ENCODE peak calls at places on chromosomes 1 and 21, in seven cellular contexts. One of them, this sample, is unnamed.

GRCh38 chr1:165364432-165365133 is 8.1 kb upstream of the LMX1A start:
- DNase-seq in GM18507: no peak
- DNase-seq in GM06990: no peak
- DNase-seq in stimulated activated CD8-positive, alpha-beta memory T cell treated with anti-CD3 and anti-CD28 coated beads, Interleukin-7, amount 100 ng/mL, for 1 hour: no peak
- DNase-seq in GM19239: no peak
- DNase-seq in H54: no peak
- DNase-seq in DMS 273 treated with DMSO at 0.1 percent for 48 hours: peak; percentile 57
- DNase-seq in this sample: no peak

GRCh38 chr1:186620951-186621350 is 59.3 kb downstream of the PTGS2 start:
- DNase-seq in GM18507: no peak
- DNase-seq in GM06990: no peak
- DNase-seq in stimulated activated CD8-positive, alpha-beta memory T cell treated with anti-CD3 and anti-CD28 coated beads, Interleukin-7, amount 100 ng/mL, for 1 hour: no peak
- DNase-seq in GM19239: no peak
- DNase-seq in H54: no peak
- DNase-seq in DMS 273 treated with DMSO at 0.1 percent for 48 hours: no peak
- DNase-seq in this sample: no peak

GRCh38 chr1:98969753-98970152 is 34.9 kb downstream of the PLPPR5 start:
- DNase-seq in GM18507: no peak
- DNase-seq in GM06990: no peak
- DNase-seq in stimulated activated CD8-positive, alpha-beta memory T cell treated with anti-CD3 and anti-CD28 coated beads, Interleukin-7, amount 100 ng/mL, for 1 hour: no peak
- DNase-seq in GM19239: no peak
- DNase-seq in H54: no peak
- DNase-seq in DMS 273 treated with DMSO at 0.1 percent for 48 hours: no peak
- DNase-seq in this sample: no peak

GRCh38 chr1:24827737-24828136 is 82.5 kb downstream of the CLIC4 start:
- DNase-seq in GM18507: no peak
- DNase-seq in GM06990: no peak
- DNase-seq in stimulated activated CD8-positive, alpha-beta memory T cell treated with anti-CD3 and anti-CD28 coated beads, Interleukin-7, amount 100 ng/mL, for 1 hour: no peak
- DNase-seq in GM19239: no peak
- DNase-seq in H54: no peak
- DNase-seq in DMS 273 treated with DMSO at 0.1 percent for 48 hours: no peak
- DNase-seq in this sample: no peak

GRCh38 chr21:44800103-44800502 is 1.5 kb downstream of the UBE2G2 start:
- DNase-seq in GM18507: no peak
- DNase-seq in GM06990: no peak
- DNase-seq in stimulated activated CD8-positive, alpha-beta memory T cell treated with anti-CD3 and anti-CD28 coated beads, Interleukin-7, amount 100 ng/mL, for 1 hour: no peak
- DNase-seq in GM19239: no peak
- DNase-seq in H54: no peak
- DNase-seq in DMS 273 treated with DMSO at 0.1 percent for 48 hours: no peak
- DNase-seq in this sample: no peak

GRCh38 chr1:3105167-3105863 is 36.3 kb downstream of the PRDM16 start:
- DNase-seq in GM18507: no peak
- DNase-seq in GM06990: no peak
- DNase-seq in stimulated activated CD8-positive, alpha-beta memory T cell treated with anti-CD3 and anti-CD28 coated beads, Interleukin-7, amount 100 ng/mL, for 1 hour: no peak
- DNase-seq in GM19239: no peak
- DNase-seq in H54: no peak
- DNase-seq in DMS 273 treated with DMSO at 0.1 percent for 48 hours: no peak
- DNase-seq in this sample: no peak

GRCh38 chr1:85313888-85314696 is 37.7 kb upstream of the BCL10 start:
- DNase-seq in GM18507: no peak
- DNase-seq in GM06990: no peak
- DNase-seq in stimulated activated CD8-positive, alpha-beta memory T cell treated with anti-CD3 and anti-CD28 coated beads, Interleukin-7, amount 100 ng/mL, for 1 hour: no peak
- DNase-seq in GM19239: no peak
- DNase-seq in H54: no peak
- DNase-seq in DMS 273 treated with DMSO at 0.1 percent for 48 hours: no peak
- DNase-seq in this sample: no peak

GRCh38 chr1:154591206-154591605 is 16.8 kb downstream of the ADAR start:
- DNase-seq in GM18507: no peak
- DNase-seq in GM06990: no peak
- DNase-seq in stimulated activated CD8-positive, alpha-beta memory T cell treated with anti-CD3 and anti-CD28 coated beads, Interleukin-7, amount 100 ng/mL, for 1 hour: no peak
- DNase-seq in GM19239: no peak
- DNase-seq in H54: no peak
- DNase-seq in DMS 273 treated with DMSO at 0.1 percent for 48 hours: no peak
- DNase-seq in this sample: no peak

GRCh38 chr1:113701429-113701828 is 57.9 kb downstream of the PHTF1 start:
- DNase-seq in GM18507: no peak
- DNase-seq in GM06990: no peak
- DNase-seq in stimulated activated CD8-positive, alpha-beta memory T cell treated with anti-CD3 and anti-CD28 coated beads, Interleukin-7, amount 100 ng/mL, for 1 hour: no peak
- DNase-seq in GM19239: no peak
- DNase-seq in H54: no peak
- DNase-seq in DMS 273 treated with DMSO at 0.1 percent for 48 hours: no peak
- DNase-seq in this sample: no peak

GRCh38 chr1:208113036-208113435 is 131.1 kb downstream of the PLXNA2 start:
- DNase-seq in GM18507: no peak
- DNase-seq in GM06990: no peak
- DNase-seq in stimulated activated CD8-positive, alpha-beta memory T cell treated with anti-CD3 and anti-CD28 coated beads, Interleukin-7, amount 100 ng/mL, for 1 hour: no peak
- DNase-seq in GM19239: no peak
- DNase-seq in H54: no peak
- DNase-seq in DMS 273 treated with DMSO at 0.1 percent for 48 hours: no peak
- DNase-seq in this sample: no peak

GRCh38 chr1:97340951-97341350 is 579.9 kb downstream of the DPYD start:
- DNase-seq in GM18507: no peak
- DNase-seq in GM06990: no peak
- DNase-seq in stimulated activated CD8-positive, alpha-beta memory T cell treated with anti-CD3 and anti-CD28 coated beads, Interleukin-7, amount 100 ng/mL, for 1 hour: no peak
- DNase-seq in GM19239: no peak
- DNase-seq in H54: no peak
- DNase-seq in DMS 273 treated with DMSO at 0.1 percent for 48 hours: no peak
- DNase-seq in this sample: no peak

GRCh38 chr1:211885746-211886522 is 55.4 kb upstream of the LPGAT1 start:
- DNase-seq in GM18507: no peak
- DNase-seq in GM06990: no peak
- DNase-seq in stimulated activated CD8-positive, alpha-beta memory T cell treated with anti-CD3 and anti-CD28 coated beads, Interleukin-7, amount 100 ng/mL, for 1 hour: no peak
- DNase-seq in GM19239: no peak
- DNase-seq in H54: no peak
- DNase-seq in DMS 273 treated with DMSO at 0.1 percent for 48 hours: no peak
- DNase-seq in this sample: no peak

GRCh38 chr1:236345728-236346127 is 48.4 kb upstream of the EDARADD start:
- DNase-seq in GM18507: no peak
- DNase-seq in GM06990: no peak
- DNase-seq in stimulated activated CD8-positive, alpha-beta memory T cell treated with anti-CD3 and anti-CD28 coated beads, Interleukin-7, amount 100 ng/mL, for 1 hour: no peak
- DNase-seq in GM19239: no peak
- DNase-seq in H54: no peak
- DNase-seq in DMS 273 treated with DMSO at 0.1 percent for 48 hours: no peak
- DNase-seq in this sample: no peak

GRCh38 chr1:85460555-85461088 is 4.3 kb downstream of the DDAH1 start:
- DNase-seq in GM18507: no peak
- DNase-seq in GM06990: no peak
- DNase-seq in stimulated activated CD8-positive, alpha-beta memory T cell treated with anti-CD3 and anti-CD28 coated beads, Interleukin-7, amount 100 ng/mL, for 1 hour: no peak
- DNase-seq in GM19239: no peak
- DNase-seq in H54: no peak
- DNase-seq in DMS 273 treated with DMSO at 0.1 percent for 48 hours: no peak
- DNase-seq in this sample: no peak

GRCh38 chr1:64343105-64343960 is 126.6 kb upstream of the CACHD1 start:
- DNase-seq in GM18507: no peak
- DNase-seq in GM06990: no peak
- DNase-seq in stimulated activated CD8-positive, alpha-beta memory T cell treated with anti-CD3 and anti-CD28 coated beads, Interleukin-7, amount 100 ng/mL, for 1 hour: no peak
- DNase-seq in GM19239: no peak
- DNase-seq in H54: peak; percentile 65
- DNase-seq in DMS 273 treated with DMSO at 0.1 percent for 48 hours: no peak
- DNase-seq in this sample: no peak

GRCh38 chr1:5822726-5823125 is 169.5 kb downstream of the NPHP4 start:
- DNase-seq in GM18507: no peak
- DNase-seq in GM06990: no peak
- DNase-seq in stimulated activated CD8-positive, alpha-beta memory T cell treated with anti-CD3 and anti-CD28 coated beads, Interleukin-7, amount 100 ng/mL, for 1 hour: no peak
- DNase-seq in GM19239: no peak
- DNase-seq in H54: no peak
- DNase-seq in DMS 273 treated with DMSO at 0.1 percent for 48 hours: no peak
- DNase-seq in this sample: no peak

GRCh38 chr1:33418811-33419210 is 12.1 kb downstream of the PHC2 start:
- DNase-seq in GM18507: no peak
- DNase-seq in GM06990: no peak
- DNase-seq in stimulated activated CD8-positive, alpha-beta memory T cell treated with anti-CD3 and anti-CD28 coated beads, Interleukin-7, amount 100 ng/mL, for 1 hour: no peak
- DNase-seq in GM19239: no peak
- DNase-seq in H54: no peak
- DNase-seq in DMS 273 treated with DMSO at 0.1 percent for 48 hours: no peak
- DNase-seq in this sample: no peak

GRCh38 chr1:15863156-15863901 is 15.8 kb downstream of the SPEN start:
- DNase-seq in GM18507: no peak
- DNase-seq in GM06990: no peak
- DNase-seq in stimulated activated CD8-positive, alpha-beta memory T cell treated with anti-CD3 and anti-CD28 coated beads, Interleukin-7, amount 100 ng/mL, for 1 hour: no peak
- DNase-seq in GM19239: no peak
- DNase-seq in H54: no peak
- DNase-seq in DMS 273 treated with DMSO at 0.1 percent for 48 hours: no peak
- DNase-seq in this sample: no peak

GRCh38 chr1:226832613-226833012 is 37.8 kb upstream of the PSEN2 start:
- DNase-seq in GM18507: no peak
- DNase-seq in GM06990: no peak
- DNase-seq in stimulated activated CD8-positive, alpha-beta memory T cell treated with anti-CD3 and anti-CD28 coated beads, Interleukin-7, amount 100 ng/mL, for 1 hour: no peak
- DNase-seq in GM19239: no peak
- DNase-seq in H54: no peak
- DNase-seq in DMS 273 treated with DMSO at 0.1 percent for 48 hours: no peak
- DNase-seq in this sample: no peak

GRCh38 chr1:205496661-205497060 is 7.8 kb upstream of the CDK18 start:
- DNase-seq in GM18507: no peak
- DNase-seq in GM06990: no peak
- DNase-seq in stimulated activated CD8-positive, alpha-beta memory T cell treated with anti-CD3 and anti-CD28 coated beads, Interleukin-7, amount 100 ng/mL, for 1 hour: no peak
- DNase-seq in GM19239: no peak
- DNase-seq in H54: no peak
- DNase-seq in DMS 273 treated with DMSO at 0.1 percent for 48 hours: no peak
- DNase-seq in this sample: no peak

GRCh38 chr1:155296660-155297059 is 4.6 kb downstream of the PKLR start:
- DNase-seq in GM18507: no peak
- DNase-seq in GM06990: no peak
- DNase-seq in stimulated activated CD8-positive, alpha-beta memory T cell treated with anti-CD3 and anti-CD28 coated beads, Interleukin-7, amount 100 ng/mL, for 1 hour: no peak
- DNase-seq in GM19239: no peak
- DNase-seq in H54: no peak
- DNase-seq in DMS 273 treated with DMSO at 0.1 percent for 48 hours: no peak
- DNase-seq in this sample: no peak

GRCh38 chr1:216456682-216457081 is 33.4 kb upstream of the USH2A start:
- DNase-seq in GM18507: no peak
- DNase-seq in GM06990: no peak
- DNase-seq in stimulated activated CD8-positive, alpha-beta memory T cell treated with anti-CD3 and anti-CD28 coated beads, Interleukin-7, amount 100 ng/mL, for 1 hour: no peak
- DNase-seq in GM19239: no peak
- DNase-seq in H54: peak; percentile 37
- DNase-seq in DMS 273 treated with DMSO at 0.1 percent for 48 hours: no peak
- DNase-seq in this sample: no peak

GRCh38 chr1:225454067-225454618 is 26.3 kb upstream of the LBR start:
- DNase-seq in GM18507: no peak
- DNase-seq in GM06990: no peak
- DNase-seq in stimulated activated CD8-positive, alpha-beta memory T cell treated with anti-CD3 and anti-CD28 coated beads, Interleukin-7, amount 100 ng/mL, for 1 hour: no peak
- DNase-seq in GM19239: no peak
- DNase-seq in H54: no peak
- DNase-seq in DMS 273 treated with DMSO at 0.1 percent for 48 hours: no peak
- DNase-seq in this sample: no peak

GRCh38 chr1:23555225-23555801 is 4.0 kb downstream of the ID3 start:
- DNase-seq in GM18507: no peak
- DNase-seq in GM06990: no peak
- DNase-seq in stimulated activated CD8-positive, alpha-beta memory T cell treated with anti-CD3 and anti-CD28 coated beads, Interleukin-7, amount 100 ng/mL, for 1 hour: no peak
- DNase-seq in GM19239: no peak
- DNase-seq in H54: no peak
- DNase-seq in DMS 273 treated with DMSO at 0.1 percent for 48 hours: peak; percentile 81
- DNase-seq in this sample: no peak

GRCh38 chr1:93143729-93144229 is 36.4 kb downstream of the TMED5 start:
- DNase-seq in GM18507: no peak
- DNase-seq in GM06990: no peak
- DNase-seq in stimulated activated CD8-positive, alpha-beta memory T cell treated with anti-CD3 and anti-CD28 coated beads, Interleukin-7, amount 100 ng/mL, for 1 hour: no peak
- DNase-seq in GM19239: no peak
- DNase-seq in H54: no peak
- DNase-seq in DMS 273 treated with DMSO at 0.1 percent for 48 hours: no peak
- DNase-seq in this sample: no peak

GRCh38 chr1:69315416-69315815 is 252.3 kb upstream of the LRRC7 start:
- DNase-seq in GM18507: no peak
- DNase-seq in GM06990: no peak
- DNase-seq in stimulated activated CD8-positive, alpha-beta memory T cell treated with anti-CD3 and anti-CD28 coated beads, Interleukin-7, amount 100 ng/mL, for 1 hour: no peak
- DNase-seq in GM19239: no peak
- DNase-seq in H54: no peak
- DNase-seq in DMS 273 treated with DMSO at 0.1 percent for 48 hours: no peak
- DNase-seq in this sample: no peak

GRCh38 chr21:46429754-46430681 is 28.7 kb upstream of the DIP2A start:
- DNase-seq in GM18507: no peak
- DNase-seq in GM06990: no peak
- DNase-seq in stimulated activated CD8-positive, alpha-beta memory T cell treated with anti-CD3 and anti-CD28 coated beads, Interleukin-7, amount 100 ng/mL, for 1 hour: no peak
- DNase-seq in GM19239: no peak
- DNase-seq in H54: no peak
- DNase-seq in DMS 273 treated with DMSO at 0.1 percent for 48 hours: no peak
- DNase-seq in this sample: no peak

GRCh38 chr1:10833630-10834557 is 37.4 kb upstream of the CASZ1 start:
- DNase-seq in GM18507: no peak
- DNase-seq in GM06990: no peak
- DNase-seq in stimulated activated CD8-positive, alpha-beta memory T cell treated with anti-CD3 and anti-CD28 coated beads, Interleukin-7, amount 100 ng/mL, for 1 hour: no peak
- DNase-seq in GM19239: no peak
- DNase-seq in H54: peak; percentile 34
- DNase-seq in DMS 273 treated with DMSO at 0.1 percent for 48 hours: no peak
- DNase-seq in this sample: no peak

GRCh38 chr1:150578278-150579109 is 916 bp downstream of the MCL1 start:
- DNase-seq in GM18507: no peak
- DNase-seq in GM06990: peak; percentile 55
- DNase-seq in stimulated activated CD8-positive, alpha-beta memory T cell treated with anti-CD3 and anti-CD28 coated beads, Interleukin-7, amount 100 ng/mL, for 1 hour: no peak
- DNase-seq in GM19239: no peak
- DNase-seq in H54: no peak
- DNase-seq in DMS 273 treated with DMSO at 0.1 percent for 48 hours: peak; percentile 98
- DNase-seq in this sample: no peak

This sample was measured in GM12891.